ENCODE peak calls at places on chromosomes 3 and 15, in five cellular contexts. T is gastrocnemius medialis, B is coronary artery, I is T-cell, U is M059J. Q is an unnamed sample.

GRCh38 chr3:5210926-5211325 is 23.4 kb downstream of the EDEM1 start:
- DNase-seq in U (no peak), I (no peak), T (no peak), B (no peak), Q (no peak)

GRCh38 chr15:61115241-61115640 is 113.9 kb downstream of the RORA start:
- DNase-seq in I (no peak), B (no peak), U (peak), T (no peak), Q (no peak)

GRCh38 chr3:109553573-109554371 is 216.4 kb upstream of the DPPA4 start:
- DNase-seq in B (no peak), T (no peak), U (peak), I (no peak), Q (no peak)

GRCh38 chr15:30073915-30074314 is 8.8 kb upstream of the GOLGA8J start:
- DNase-seq in B (no peak), T (no peak), I (no peak), U (no peak), Q (no peak)

GRCh38 chr3:13111874-13112520 is 38.8 kb upstream of the IQSEC1 start:
- DNase-seq in B (peak), T (no peak), U (no peak), I (no peak), Q (peak)

GRCh38 chr3:25967385-25967784 is 177.5 kb downstream of the OXSM start:
- DNase-seq in T (no peak), I (no peak), B (no peak), U (no peak), Q (no peak)

GRCh38 chr3:160757624-160758106 is 1.6 kb downstream of the PPM1L start:
- DNase-seq in T (no peak), B (no peak), U (no peak), I (no peak), Q (no peak)

GRCh38 chr3:129023909-129024308 is 22.8 kb downstream of the EFCC1 start:
- DNase-seq in T (no peak), B (no peak), U (peak), I (no peak), Q (no peak)

GRCh38 chr15:57445872-57446271 is 69.6 kb downstream of the CGNL1 start:
- DNase-seq in B (no peak), U (peak), T (no peak), I (no peak), Q (peak)

GRCh38 chr15:61243984-61244593 is 15.0 kb upstream of the RORA start:
- DNase-seq in I (no peak), B (no peak), T (no peak), U (peak), Q (no peak)

GRCh38 chr3:129878355-129878754 is 15.2 kb downstream of the TMCC1 start:
- DNase-seq in T (no peak), U (no peak), I (no peak), B (no peak), Q (no peak)

GRCh38 chr3:115834068-115834467 is 210.8 kb downstream of the GAP43 start:
- DNase-seq in U (peak), I (no peak), T (no peak), B (no peak), Q (no peak)

GRCh38 chr3:15794842-15795562 is 2.8 kb downstream of the ANKRD28 start:
- DNase-seq in U (peak), I (no peak), T (no peak), B (no peak), Q (no peak)

GRCh38 chr3:193674714-193675113 is 81.7 kb downstream of the OPA1 start:
- DNase-seq in B (no peak), U (no peak), I (no peak), T (no peak), Q (no peak)

GRCh38 chr3:14118400-14119165 is 6.1 kb downstream of the CHCHD4 start:
- DNase-seq in I (no peak), B (no peak), U (no peak), T (no peak), Q (no peak)

GRCh38 chr15:99928429-99928981 is 195.3 kb upstream of the LYSMD4 start:
- DNase-seq in U (peak), B (peak), T (peak), I (peak), Q (no peak)

GRCh38 chr3:57977755-57978715 is 30.2 kb upstream of the FLNB start:
- DNase-seq in U (peak), B (no peak), T (no peak), I (no peak), Q (no peak)

GRCh38 chr3:54527953-54528352 is 399.9 kb downstream of the LRTM1 start:
- DNase-seq in B (no peak), T (peak), I (no peak), U (peak), Q (no peak)

GRCh38 chr3:151841801-151842200 is 27.9 kb downstream of the AADAC start:
- DNase-seq in I (no peak), B (no peak), T (no peak), U (peak), Q (no peak)

GRCh38 chr3:84082726-84083125 is 876.1 kb upstream of the CADM2 start:
- DNase-seq in T (no peak), U (no peak), B (no peak), I (no peak), Q (no peak)

GRCh38 chr3:56976666-56977560 is 83.6 kb upstream of the SPATA12 start:
- DNase-seq in T (no peak), U (peak), I (no peak), B (no peak), Q (peak)

GRCh38 chr3:136802481-136802996 is 16.4 kb upstream of the SLC35G2 start:
- DNase-seq in U (peak), I (no peak), T (no peak), B (no peak), Q (no peak)

GRCh38 chr3:42300013-42300412 is 34.0 kb upstream of the CCK start:
- DNase-seq in T (no peak), B (no peak), U (peak), I (no peak), Q (no peak)

GRCh38 chr3:154143873-154144272 is 22.7 kb downstream of the ARHGEF26 start:
- DNase-seq in T (no peak), I (no peak), U (no peak), B (no peak), Q (no peak)